ENCODE peak calls at places on chromosomes 13 and 19, in five cellular contexts. H is HS-27A; X is stimulated activated CD4-positive, alpha-beta T cell treated with anti-CD3 and anti-CD28 coated beads, TNF-alpha, amount 100 ng/mL, for 1 hour; N is neural progenitor cell; D is SW480. O is an unnamed sample.

GRCh38 chr19:9782282-9782681 is 13.7 kb upstream of the ZNF846 start:
- DNase-seq in H (no peak), D (no peak), N (no peak), X (no peak), O (no peak)

GRCh38 chr13:99870541-99870940 is 101.0 kb downstream of the ZIC5 start:
- DNase-seq in X (no peak), N (no peak), D (peak), H (no peak), O (no peak)

GRCh38 chr19:610801-611505 is 21.3 kb downstream of the HCN2 start:
- DNase-seq in D (peak), X (peak), N (no peak), H (no peak), O (no peak)

GRCh38 chr13:102847272-102848234 is 1.7 kb downstream of the ERCC5 start:
- DNase-seq in X (no peak), H (no peak), D (peak), N (peak), O (no peak)

GRCh38 chr13:44397766-44398223 is 24.2 kb downstream of the SERP2 start:
- DNase-seq in N (peak), D (no peak), H (no peak), X (no peak), O (no peak)

GRCh38 chr19:48511800-48512503 is at the start of gene LMTK3:
- DNase-seq in X (peak), D (no peak), N (peak), H (no peak), O (no peak)

GRCh38 chr19:56671613-56671994 is at the start of gene ZNF835:
- DNase-seq in N (no peak), D (no peak), H (no peak), X (peak), O (no peak)

GRCh38 chr13:50014404-50014803 is 840 bp upstream of the KCNRG start:
- DNase-seq in X (no peak), N (no peak), D (no peak), H (no peak), O (no peak)

GRCh38 chr13:103883152-103883551 is 816.9 kb upstream of the SLC10A2 start:
- DNase-seq in N (peak), X (no peak), D (peak), H (peak), O (peak)

GRCh38 chr19:58317481-58318072 is 9.2 kb upstream of the ZSCAN22 start:
- DNase-seq in H (no peak), X (no peak), D (no peak), N (peak), O (no peak)

GRCh38 chr13:40776681-40777165 is 5.7 kb upstream of the MRPS31 start:
- DNase-seq in X (peak), D (peak), H (no peak), N (no peak), O (no peak)

GRCh38 chr13:113178070-113178895 is 19.8 kb downstream of the PROZ start:
- DNase-seq in D (no peak), N (no peak), H (peak), X (no peak), O (no peak)

GRCh38 chr13:40273173-40274000 is 393.1 kb downstream of the FOXO1 start:
- DNase-seq in N (no peak), H (no peak), D (no peak), X (no peak), O (no peak)